ENCODE peak calls at places on chromosomes 12 and 14, in five cellular contexts. B is right atrium auricular region, P is hepatocyte, Z is pancreas, H is cardiac muscle cell. Y is an unnamed sample. For H3K9me3, the result is how much of the 10 kb centered on the place peaks cover.

GRCh38 chr14:23186913-23187654 is 3.6 kb upstream of the SLC7A8 start:
- DNase-seq in B (no peak), P (peak), Z (no peak), H (peak), Y (no peak)

GRCh38 chr12:57044856-57045255 is 5.1 kb downstream of the MYO1A start:
- DNase-seq in B (no peak), P (no peak), Z (no peak), H (no peak), Y (no peak)

GRCh38 chr12:78759387-78759786 is 105.2 kb upstream of the SYT1 start:
- DNase-seq in B (no peak), P (peak), Z (no peak), H (no peak), Y (no peak)

GRCh38 chr12:130428116-130428515 is 90.4 kb downstream of the PIWIL1 start:
- DNase-seq in B (no peak), P (no peak), Z (no peak), H (no peak), Y (no peak)

GRCh38 chr12:108564724-108565123 is 2.3 kb downstream of the ISCU start:
- DNase-seq in B (no peak), P (no peak), Z (no peak), H (no peak), Y (no peak)

GRCh38 chr12:51823875-51824565 is 24.5 kb downstream of the FIGNL2 start:
- DNase-seq in B (no peak), P (peak), Z (peak), H (peak), Y (no peak)

GRCh38 chr14:41749425-41749824 is 142.7 kb downstream of the LRFN5 start:
- DNase-seq in B (no peak), P (no peak), Z (no peak), H (no peak), Y (no peak)

GRCh38 chr12:56763753-56764657 is 881 bp downstream of the HSD17B6 start:
- DNase-seq in B (no peak), P (no peak), Z (no peak), H (no peak), Y (no peak)

GRCh38 chr14:29548948-29549370 is 378.7 kb downstream of the PRKD1 start:
- DNase-seq in B (no peak), P (peak), Z (no peak), H (peak), Y (no peak)

GRCh38 chr14:23160924-23161522 is 22.4 kb downstream of the SLC7A8 start:
- DNase-seq in B (peak), P (peak), Z (peak), H (no peak), Y (no peak)

GRCh38 chr12:52812073-52812400 is 1.9 kb downstream of the KRT4 start:
- DNase-seq in B (no peak), P (no peak), Z (no peak), H (no peak), Y (no peak)

GRCh38 chr12:57759360-57759980 is 4.6 kb downstream of the MARCHF9 start:
- DNase-seq in B (no peak), P (peak), Z (no peak), H (peak), Y (no peak)

GRCh38 chr14:97485172-97485571 is 688.0 kb downstream of the VRK1 start:
- DNase-seq in B (no peak), P (no peak), Z (no peak), H (peak), Y (no peak)
- H3K9me3 ChIP-seq in B (under half), P (under half), Z (under half), H (under half), Y (under half)

GRCh38 chr12:67394600-67394999 is 125.4 kb downstream of the CAND1 start:
- DNase-seq in B (peak), P (no peak), Z (peak), H (no peak), Y (peak)
- TF ChIP-seq CTCF in B (peak), P (no peak), Z (no peak), H (peak), Y (peak)

GRCh38 chr12:34390171-34390841 is 368.0 kb downstream of the ALG10 start:
- DNase-seq in B (no peak), P (no peak), Z (peak), H (no peak), Y (peak)
- H3K9me3 ChIP-seq in B (under half), P (under half), Z (under half), H (under half), Y (under half)

GRCh38 chr14:102507891-102508312 is 1.7 kb downstream of the ANKRD9 start:
- DNase-seq in B (no peak), P (no peak), Z (no peak), H (no peak), Y (no peak)
- TF ChIP-seq CTCF in B (no peak), P (no peak), Z (no peak), H (no peak), Y (no peak)

GRCh38 chr12:34605955-34606748 is 583.9 kb downstream of the ALG10 start:
- DNase-seq in B (no peak), P (no peak), Z (peak), H (no peak), Y (no peak)
- H3K9me3 ChIP-seq in B (under half), P (under half), Z (under half), H (under half), Y (half or more)

DNA sequence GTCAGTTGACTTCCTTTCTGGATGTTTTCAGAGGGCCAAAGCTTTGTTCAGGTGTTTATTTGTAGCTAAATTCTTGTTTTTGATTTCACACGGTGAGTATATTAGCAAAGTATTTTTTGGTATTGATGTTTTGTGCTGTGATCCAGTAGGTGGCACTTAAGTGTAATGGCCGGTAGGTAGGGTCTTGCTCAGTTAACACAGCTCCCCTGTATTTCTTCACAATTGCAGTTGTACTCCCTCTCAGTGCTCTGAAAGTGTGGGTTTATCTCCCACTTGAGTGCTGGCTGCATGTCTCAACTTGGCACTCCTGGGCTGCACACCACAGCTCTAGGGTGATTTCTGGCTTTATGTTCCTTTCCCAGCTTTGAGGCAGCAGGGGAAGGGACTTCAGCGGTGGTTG is 339.5 kb downstream of the AEBP2 start:
- DNase-seq in B (no peak), P (no peak), Z (no peak), H (no peak), Y (peak)
- TF ChIP-seq CTCF in B (no peak), P (no peak), Z (no peak), H (no peak), Y (no peak)

Y was measured in heart left ventricle.